ENCODE peak calls at places on chromosome 5, in five cellular contexts. V is ovary, E is pancreas, H is OCI-LY7, U is tibial artery. W is an unnamed sample. For H3K36me3, the result is how much of the 10 kb centered on the place peaks cover.

GRCh38 chr5:174737335-174737734 is 13.0 kb downstream of the MSX2 start:
- DNase-seq in E (no peak), H (no peak), U (no peak), V (no peak), W (no peak)

GRCh38 chr5:8033261-8033660 is 164.3 kb downstream of the MTRR start:
- DNase-seq in E (no peak), H (no peak), U (no peak), V (no peak), W (no peak)

GRCh38 chr5:179610109-179610902 is 13.2 kb downstream of the HNRNPH1 start:
- DNase-seq in E (peak), U (peak), V (no peak), H (no peak), W (peak)

GRCh38 chr5:176621661-176622079 is 8.7 kb downstream of the SNCB start:
- DNase-seq in E (no peak), H (no peak), V (no peak), U (no peak), W (peak)

GRCh38 chr5:127231118-127231517 is 59.5 kb upstream of the MEGF10 start:
- DNase-seq in U (no peak), H (no peak), E (no peak), V (no peak), W (no peak)

GRCh38 chr5:59039296-59040006 is 456.6 kb downstream of the RAB3C start:
- DNase-seq in H (no peak), E (peak), V (peak), U (peak), W (peak)

GRCh38 chr5:139964994-139965565 is 78.0 kb downstream of the NRG2 start:
- DNase-seq in H (no peak), V (no peak), U (no peak), E (no peak), W (no peak)

GRCh38 chr5:57692582-57693487 is 210.2 kb upstream of the ACTBL2 start:
- DNase-seq in H (no peak), V (peak), U (peak), E (peak), W (peak)

GRCh38 chr5:135822959-135823358 is 11.5 kb upstream of the SLC25A48 start:
- DNase-seq in E (no peak), H (no peak), U (no peak), V (no peak), W (no peak)

GRCh38 chr5:108642170-108642906 is 105.4 kb upstream of the FER start:
- DNase-seq in V (peak), H (peak), E (no peak), U (peak), W (peak)

DNA sequence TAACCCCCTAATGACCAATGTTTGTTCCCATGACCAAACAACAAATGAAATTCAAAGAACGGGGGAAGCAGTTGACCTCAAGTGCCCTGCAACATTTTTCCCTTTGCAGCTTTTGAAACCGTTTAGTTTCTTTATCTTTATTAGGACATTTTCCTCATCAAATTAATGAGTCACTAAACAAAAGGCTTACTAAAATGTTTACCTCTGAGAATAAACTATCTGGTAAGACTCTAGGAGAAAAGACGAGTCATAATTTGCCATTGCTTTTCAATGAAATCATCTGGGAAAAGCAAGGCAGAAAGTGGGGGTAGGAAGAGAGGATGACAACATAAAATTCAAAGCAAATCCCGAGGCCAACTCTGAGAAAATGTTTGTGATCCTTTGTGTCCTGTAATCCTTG is 57.3 kb downstream of the LHFPL2 start:
- DNase-seq in H (no peak), V (no peak), U (no peak), E (no peak), W (no peak)
- H3K27ac ChIP-seq in H (no peak), V (no peak), U (peak), E (no peak), W (no peak)

GRCh38 chr5:912356-913091 is 19.8 kb downstream of the TRIP13 start:
- DNase-seq in H (peak), E (no peak), V (no peak), U (no peak), W (no peak)
- TF ChIP-seq CTCF in H (peak), E (no peak), V (no peak), U (no peak), W (no peak)

GRCh38 chr5:15927710-15928380 is 251.7 kb downstream of the MARCHF11 start:
- DNase-seq in U (no peak), H (no peak), V (no peak), E (peak), W (no peak)

GRCh38 chr5:15932066-15932465 is 247.5 kb downstream of the MARCHF11 start:
- DNase-seq in V (no peak), E (no peak), U (no peak), H (no peak), W (no peak)

GRCh38 chr5:15929616-15930303 is 249.8 kb downstream of the MARCHF11 start:
- DNase-seq in E (no peak), V (no peak), U (no peak), H (no peak), W (no peak)

GRCh38 chr5:15926586-15926985 is 253.0 kb downstream of the MARCHF11 start:
- DNase-seq in V (no peak), H (no peak), U (no peak), E (no peak), W (no peak)
- H3K36me3 ChIP-seq in V (under half), H (under half), U (under half), E (under half), W (under half)

GRCh38 chr5:149452007-149452664 is 73.0 kb upstream of the IL17B start:
- DNase-seq in H (peak), U (peak), E (no peak), V (peak), W (no peak)
- H3K27ac ChIP-seq in H (no peak), U (peak), E (no peak), V (peak), W (peak)

GRCh38 chr5:43400082-43400481 is 12.1 kb downstream of the CCL28 start:
- DNase-seq in V (no peak), E (no peak), H (no peak), U (no peak), W (no peak)
- TF ChIP-seq CTCF in V (no peak), E (no peak), H (peak), U (no peak), W (no peak)

GRCh38 chr5:96790851-96791513 is 16.8 kb downstream of the ERAP1 start:
- DNase-seq in V (no peak), E (no peak), H (no peak), U (no peak), W (no peak)
- H3K36me3 ChIP-seq in V (under half), E (under half), H (half or more), U (under half), W (under half)

GRCh38 chr5:164324239-164324638 is 818.8 kb downstream of the MAT2B start:
- DNase-seq in V (no peak), E (no peak), U (no peak), H (no peak), W (no peak)
- H3K27ac ChIP-seq in V (no peak), E (no peak), U (no peak), H (no peak), W (no peak)

W was measured in gastrocnemius medialis.